ENCODE peak calls at places on chromosome 9, in nine cellular contexts. P is naive B cell; S is CD8-positive, alpha-beta memory T cell; I is activated effector memory CD4-positive, alpha-beta T cell treated with Interleukin-2 at 50 U/mL for 16 hours; L is fibroblast of mammary gland; Y is T-helper 22 cell; K is AG04450; X is heart right ventricle; O is neural progenitor cell. R is an unnamed sample.

GRCh38 chr9:110329676-110330235 is 7.9 kb downstream of the TXNDC8 start:
- DNase-seq in P (no peak), S (no peak), I (no peak), L (no peak), Y (no peak), K (no peak), X (no peak), O (no peak), R (no peak)

GRCh38 chr9:82645591-82645990 is 417.4 kb downstream of the RASEF start:
- DNase-seq in P (no peak), S (no peak), I (no peak), L (no peak), Y (no peak), K (no peak), X (no peak), O (no peak), R (no peak)

GRCh38 chr9:37174247-37174646 is 53.9 kb downstream of the ZCCHC7 start:
- DNase-seq in P (no peak), S (no peak), I (no peak), L (peak), Y (no peak), K (peak), X (no peak), O (no peak), R (no peak)

GRCh38 chr9:126549246-126550006 is 64.3 kb upstream of the LMX1B start:
- DNase-seq in P (no peak), S (no peak), I (no peak), L (no peak), Y (no peak), K (no peak), X (no peak), O (peak), R (no peak)

GRCh38 chr9:37511006-37511714 is 25.4 kb downstream of the POLR1E start:
- DNase-seq in P (no peak), S (no peak), I (no peak), L (no peak), Y (no peak), K (no peak), X (no peak), O (peak), R (no peak)

GRCh38 chr9:95048225-95049087 is 269.1 kb downstream of the FANCC start:
- DNase-seq in P (peak), S (peak), I (peak), L (peak), Y (peak), K (no peak), X (peak), O (peak), R (peak)

GRCh38 chr9:16337322-16338029 is 533.0 kb downstream of the BNC2 start:
- DNase-seq in P (no peak), S (no peak), I (no peak), L (peak), Y (no peak), K (peak), X (no peak), O (no peak), R (no peak)

GRCh38 chr9:95116002-95116819 is 201.3 kb downstream of the FANCC start:
- DNase-seq in P (no peak), S (no peak), I (no peak), L (peak), Y (no peak), K (no peak), X (no peak), O (peak), R (no peak)

GRCh38 chr9:117414220-117414905 is 494 bp downstream of the ASTN2 start:
- DNase-seq in P (no peak), S (no peak), I (no peak), L (peak), Y (no peak), K (no peak), X (peak), O (peak), R (no peak)